ENCODE peak calls at places on chromosomes 5 and 9, in four cellular contexts. One of them, this sample, is unnamed.

GRCh38 chr5:160693831-160694473 is 158.1 kb downstream of the ATP10B start:
- DNase-seq in astrocyte of the spinal cord: no peak
- DNase-seq in endodermal cell: peak
- DNase-seq in tibial nerve: no peak
- DNase-seq in this sample: no peak

GRCh38 chr5:36305571-36306326 is 4.0 kb upstream of the RANBP3L start:
- DNase-seq in astrocyte of the spinal cord: peak
- DNase-seq in endodermal cell: peak
- DNase-seq in tibial nerve: peak
- DNase-seq in this sample: no peak

GRCh38 chr5:98599016-98599415 is 174.4 kb upstream of the RGMB start:
- DNase-seq in astrocyte of the spinal cord: no peak
- DNase-seq in endodermal cell: no peak
- DNase-seq in tibial nerve: no peak
- DNase-seq in this sample: no peak

GRCh38 chr5:158398360-158399201 is 539.6 kb upstream of the CLINT1 start:
- DNase-seq in astrocyte of the spinal cord: no peak
- DNase-seq in endodermal cell: no peak
- DNase-seq in tibial nerve: no peak
- DNase-seq in this sample: no peak

GRCh38 chr9:136316896-136317676 is 10.3 kb upstream of the GPSM1 start:
- DNase-seq in astrocyte of the spinal cord: no peak
- DNase-seq in endodermal cell: no peak
- DNase-seq in tibial nerve: no peak
- DNase-seq in this sample: no peak

GRCh38 chr9:137411670-137412380 is 11.1 kb downstream of the EXD3 start:
- DNase-seq in astrocyte of the spinal cord: peak
- DNase-seq in endodermal cell: no peak
- DNase-seq in tibial nerve: peak
- DNase-seq in this sample: no peak

GRCh38 chr9:112009656-112010055 is 113.0 kb downstream of the UGCG start:
- DNase-seq in astrocyte of the spinal cord: no peak
- DNase-seq in endodermal cell: no peak
- DNase-seq in tibial nerve: no peak
- DNase-seq in this sample: no peak

GRCh38 chr5:65749221-65749844 is 27.3 kb downstream of the NLN start:
- DNase-seq in astrocyte of the spinal cord: no peak
- DNase-seq in endodermal cell: no peak
- DNase-seq in tibial nerve: no peak
- DNase-seq in this sample: no peak

GRCh38 chr5:10756539-10756938 is 4.5 kb downstream of the DAP start:
- DNase-seq in astrocyte of the spinal cord: peak
- DNase-seq in endodermal cell: no peak
- DNase-seq in tibial nerve: no peak
- DNase-seq in this sample: no peak

GRCh38 chr5:144812770-144813169 is 642.1 kb downstream of the KCTD16 start:
- DNase-seq in astrocyte of the spinal cord: peak
- DNase-seq in endodermal cell: no peak
- DNase-seq in tibial nerve: peak
- DNase-seq in this sample: no peak

GRCh38 chr5:165149439-165149838 is 1644.0 kb downstream of the MAT2B start:
- DNase-seq in astrocyte of the spinal cord: no peak
- DNase-seq in endodermal cell: no peak
- DNase-seq in tibial nerve: no peak
- DNase-seq in this sample: no peak

GRCh38 chr9:69805962-69806633 is 14.5 kb upstream of the CFAP95 start:
- DNase-seq in astrocyte of the spinal cord: no peak
- DNase-seq in endodermal cell: no peak
- DNase-seq in tibial nerve: peak
- DNase-seq in this sample: no peak

GRCh38 chr5:141475625-141476131 is at the start of gene PCDHGC3:
- DNase-seq in astrocyte of the spinal cord: peak
- DNase-seq in endodermal cell: peak
- DNase-seq in tibial nerve: peak
- DNase-seq in this sample: peak

GRCh38 chr5:111931658-111932057 is 174.7 kb upstream of the NREP start:
- DNase-seq in astrocyte of the spinal cord: no peak
- DNase-seq in endodermal cell: no peak
- DNase-seq in tibial nerve: no peak
- DNase-seq in this sample: no peak

GRCh38 chr5:34651791-34652190 is 4.3 kb upstream of the RAI14 start:
- DNase-seq in astrocyte of the spinal cord: no peak
- DNase-seq in endodermal cell: no peak
- DNase-seq in tibial nerve: no peak
- DNase-seq in this sample: no peak

GRCh38 chr9:114126247-114127060 is 27.4 kb upstream of the KIF12 start:
- DNase-seq in astrocyte of the spinal cord: no peak
- DNase-seq in endodermal cell: peak
- DNase-seq in tibial nerve: no peak
- DNase-seq in this sample: no peak

GRCh38 chr5:172800088-172800551 is 29.1 kb upstream of the DUSP1 start:
- DNase-seq in astrocyte of the spinal cord: peak
- DNase-seq in endodermal cell: peak
- DNase-seq in tibial nerve: peak
- DNase-seq in this sample: no peak

GRCh38 chr5:122493091-122493775 is 181.2 kb downstream of the SNCAIP start:
- DNase-seq in astrocyte of the spinal cord: peak
- DNase-seq in endodermal cell: peak
- DNase-seq in tibial nerve: no peak
- DNase-seq in this sample: peak

GRCh38 chr5:129766798-129767197 is 18.9 kb downstream of the MINAR2 start:
- DNase-seq in astrocyte of the spinal cord: no peak
- DNase-seq in endodermal cell: no peak
- DNase-seq in tibial nerve: no peak
- DNase-seq in this sample: no peak

GRCh38 chr9:106312913-106313312 is 550.1 kb upstream of the ZNF462 start:
- DNase-seq in astrocyte of the spinal cord: no peak
- DNase-seq in endodermal cell: no peak
- DNase-seq in tibial nerve: no peak
- DNase-seq in this sample: no peak

GRCh38 chr5:178249191-178249989 is 16.8 kb upstream of the PHYKPL start:
- DNase-seq in astrocyte of the spinal cord: peak
- DNase-seq in endodermal cell: no peak
- DNase-seq in tibial nerve: no peak
- DNase-seq in this sample: no peak

GRCh38 chr9:128554155-128554862 is 1.9 kb downstream of the SPTAN1 start:
- DNase-seq in astrocyte of the spinal cord: peak
- DNase-seq in endodermal cell: peak
- DNase-seq in tibial nerve: peak
- DNase-seq in this sample: no peak

GRCh38 chr5:143913008-143913752 is 101.2 kb downstream of the HMHB1 start:
- DNase-seq in astrocyte of the spinal cord: peak
- DNase-seq in endodermal cell: no peak
- DNase-seq in tibial nerve: no peak
- DNase-seq in this sample: no peak

DNA sequence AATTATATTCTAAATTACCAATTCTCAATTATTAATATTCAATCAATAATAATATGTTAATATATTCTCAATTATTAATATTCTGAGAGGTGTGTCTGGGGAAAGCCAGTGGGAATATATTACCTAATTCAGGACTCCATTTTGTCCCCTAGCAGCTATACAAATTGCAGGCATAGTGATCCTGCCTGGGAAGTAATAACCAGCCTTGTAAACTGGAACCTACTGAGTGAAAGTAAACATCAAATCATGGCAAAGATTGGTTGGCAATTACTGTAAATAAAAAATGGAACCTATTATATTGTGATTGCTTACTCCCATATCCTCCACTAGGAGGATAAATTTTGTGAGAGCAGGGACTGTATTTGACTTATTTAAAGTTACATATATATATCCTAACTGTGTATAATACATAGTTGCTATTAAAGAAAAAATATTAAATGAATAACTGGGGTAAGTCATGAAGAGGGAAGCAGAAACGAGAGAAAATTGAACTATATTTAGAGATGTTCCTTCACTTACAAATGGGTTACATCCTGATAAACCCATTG is 150.5 kb upstream of the ELL2 start:
- DNase-seq in astrocyte of the spinal cord: no peak
- DNase-seq in endodermal cell: no peak
- DNase-seq in tibial nerve: no peak
- DNase-seq in this sample: no peak
- TF ChIP-seq CTCF in astrocyte of the spinal cord: peak
- TF ChIP-seq CTCF in endodermal cell: peak
- TF ChIP-seq CTCF in tibial nerve: no peak
- TF ChIP-seq CTCF in this sample: no peak

GRCh38 chr5:180202939-180203573 is 6.0 kb downstream of the RASGEF1C start:
- DNase-seq in astrocyte of the spinal cord: no peak
- DNase-seq in endodermal cell: no peak
- DNase-seq in tibial nerve: no peak
- DNase-seq in this sample: peak

GRCh38 chr5:180198208-180198607 is 10.8 kb downstream of the RASGEF1C start:
- DNase-seq in astrocyte of the spinal cord: no peak
- DNase-seq in endodermal cell: no peak
- DNase-seq in tibial nerve: no peak
- DNase-seq in this sample: no peak

GRCh38 chr5:180199390-180199789 is 9.6 kb downstream of the RASGEF1C start:
- DNase-seq in astrocyte of the spinal cord: no peak
- DNase-seq in endodermal cell: no peak
- DNase-seq in tibial nerve: no peak
- DNase-seq in this sample: no peak

GRCh38 chr5:180204420-180204819 is 4.6 kb downstream of the RASGEF1C start:
- DNase-seq in astrocyte of the spinal cord: no peak
- DNase-seq in endodermal cell: no peak
- DNase-seq in tibial nerve: no peak
- DNase-seq in this sample: no peak

DNA sequence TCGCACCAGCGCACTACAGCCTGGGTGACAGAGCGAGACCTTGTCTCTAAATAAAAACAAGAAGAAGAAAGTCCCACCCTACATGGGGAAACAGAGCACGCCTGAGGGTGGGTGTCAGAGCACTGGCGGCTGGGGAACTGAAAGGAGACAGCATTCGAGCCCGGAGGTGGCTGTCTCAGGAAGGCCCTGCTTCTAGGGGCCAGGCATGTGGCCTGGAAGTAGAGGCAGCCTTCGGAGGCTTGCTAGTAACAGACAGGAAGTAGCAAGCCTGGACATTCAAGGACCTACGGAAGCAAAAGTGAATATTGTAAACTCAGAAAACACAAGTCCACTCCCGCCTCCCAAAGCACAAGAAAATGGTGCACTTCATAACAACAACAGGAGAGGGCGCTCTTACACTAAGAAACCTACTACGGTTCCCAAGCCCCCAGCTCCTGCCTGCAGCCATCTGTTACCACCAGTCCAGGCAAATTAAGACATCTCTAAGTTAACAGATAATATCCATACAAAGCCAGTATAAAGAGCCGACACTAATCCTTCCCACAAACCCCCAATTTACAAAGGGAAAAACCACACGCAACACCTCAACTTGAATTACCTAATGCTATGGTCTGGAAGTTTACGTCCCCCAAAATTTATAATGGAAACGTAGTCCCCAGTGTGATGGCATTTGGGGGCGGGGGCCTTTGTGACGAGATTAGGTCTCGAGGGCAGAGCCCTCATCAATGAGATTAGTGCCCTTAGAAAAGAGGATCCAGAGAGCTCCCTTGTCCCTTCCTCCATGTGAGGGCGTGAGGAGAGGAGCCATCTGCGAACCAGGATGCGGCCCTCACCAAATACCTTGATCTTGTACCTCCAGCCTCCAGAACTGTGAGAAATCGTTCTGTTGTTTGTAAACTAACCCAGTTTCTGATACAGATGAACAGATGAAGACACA is 7.7 kb downstream of the RASGEF1C start:
- DNase-seq in astrocyte of the spinal cord: no peak
- DNase-seq in endodermal cell: peak
- DNase-seq in tibial nerve: no peak
- DNase-seq in this sample: peak
- TF ChIP-seq CTCF in astrocyte of the spinal cord: peak
- TF ChIP-seq CTCF in endodermal cell: peak
- TF ChIP-seq CTCF in tibial nerve: no peak
- TF ChIP-seq CTCF in this sample: no peak

GRCh38 chr5:104754311-104754995 is 1191.9 kb upstream of the NUDT12 start:
- DNase-seq in astrocyte of the spinal cord: no peak
- DNase-seq in endodermal cell: no peak
- DNase-seq in tibial nerve: no peak
- DNase-seq in this sample: no peak

GRCh38 chr5:104763163-104763562 is 1200.6 kb upstream of the NUDT12 start:
- DNase-seq in astrocyte of the spinal cord: no peak
- DNase-seq in endodermal cell: no peak
- DNase-seq in tibial nerve: no peak
- DNase-seq in this sample: no peak

GRCh38 chr5:104755806-104756205 is 1193.2 kb upstream of the NUDT12 start:
- DNase-seq in astrocyte of the spinal cord: no peak
- DNase-seq in endodermal cell: no peak
- DNase-seq in tibial nerve: no peak
- DNase-seq in this sample: no peak

GRCh38 chr5:104751969-104752368 is 1189.4 kb upstream of the NUDT12 start:
- DNase-seq in astrocyte of the spinal cord: no peak
- DNase-seq in endodermal cell: no peak
- DNase-seq in tibial nerve: no peak
- DNase-seq in this sample: no peak

DNA sequence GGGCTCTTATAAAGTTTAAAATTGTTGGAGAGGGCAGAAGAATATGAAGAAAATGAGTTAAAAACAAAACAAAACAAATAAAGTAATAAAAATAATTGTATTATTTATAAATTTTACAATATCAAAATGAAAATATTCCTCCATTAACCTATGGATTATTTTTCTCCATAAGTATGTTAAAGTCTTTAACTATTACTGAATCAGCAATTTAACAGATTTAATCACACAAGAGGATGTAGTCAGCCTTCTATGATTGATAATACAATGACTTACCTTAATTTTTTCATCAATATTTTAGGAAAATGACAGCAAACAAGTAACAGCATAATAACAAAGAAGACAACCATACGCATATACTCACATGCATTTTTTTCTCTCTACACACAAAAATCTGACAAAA is 1195.3 kb upstream of the NUDT12 start:
- DNase-seq in astrocyte of the spinal cord: no peak
- DNase-seq in endodermal cell: no peak
- DNase-seq in tibial nerve: no peak
- DNase-seq in this sample: no peak
- TF ChIP-seq CTCF in astrocyte of the spinal cord: no peak
- TF ChIP-seq CTCF in endodermal cell: no peak
- TF ChIP-seq CTCF in tibial nerve: no peak
- TF ChIP-seq CTCF in this sample: no peak

GRCh38 chr9:29830815-29831214 is 2257.5 kb upstream of the C9orf72 start:
- DNase-seq in astrocyte of the spinal cord: peak
- DNase-seq in endodermal cell: peak
- DNase-seq in tibial nerve: no peak
- DNase-seq in this sample: no peak
- TF ChIP-seq CTCF in astrocyte of the spinal cord: peak
- TF ChIP-seq CTCF in endodermal cell: peak
- TF ChIP-seq CTCF in tibial nerve: no peak
- TF ChIP-seq CTCF in this sample: no peak